ENCODE peak calls at places on chromosomes 3 and 15, in five cellular contexts. Z, Y, P, T and L are unnamed samples.
A peak's percentile ranks its signal among the peaks of the same experiment; 100 is the strongest.

GRCh38 chr3:10205461-10206165 is 40.9 kb downstream of the IRAK2 start:
- DNase-seq in Z (peak; percentile 97), Y (peak; percentile 66), P (no peak), T (no peak), L (no peak)

GRCh38 chr3:53597136-53597915 is 102.9 kb downstream of the CACNA1D start:
- DNase-seq in Z (no peak), Y (no peak), P (no peak), T (no peak), L (no peak)

GRCh38 chr15:62816342-62817059 is 226.0 kb upstream of the TPM1 start:
- DNase-seq in Z (no peak), Y (no peak), P (no peak), T (no peak), L (no peak)

GRCh38 chr15:37765809-37766208 is 168.6 kb upstream of the TMCO5A start:
- DNase-seq in Z (peak; percentile 49), Y (peak; percentile 43), P (no peak), T (no peak), L (peak; percentile 9)

GRCh38 chr15:73305331-73306211 is 63.2 kb downstream of the HCN4 start:
- DNase-seq in Z (peak; percentile 81), Y (peak; percentile 90), P (no peak), T (no peak), L (peak; percentile 76)

GRCh38 chr15:87604857-87605446 is 651.6 kb downstream of the NTRK3 start:
- DNase-seq in Z (no peak), Y (peak; percentile 46), P (no peak), T (no peak), L (peak; percentile 15)

GRCh38 chr15:63491979-63492378 is 12.4 kb upstream of the USP3 start:
- DNase-seq in Z (peak; percentile 40), Y (peak; percentile 94), P (no peak), T (no peak), L (no peak)

GRCh38 chr15:77398927-77399326 is 21.0 kb downstream of the PEAK1 start:
- DNase-seq in Z (no peak), Y (no peak), P (no peak), T (no peak), L (no peak)

GRCh38 chr15:29822100-29822684 is at the start of gene TJP1:
- DNase-seq in Z (peak; percentile 92), Y (peak; percentile 85), P (peak; percentile 66), T (peak; percentile 89), L (no peak)

GRCh38 chr3:14451844-14452533 is 49.6 kb downstream of the SLC6A6 start:
- DNase-seq in Z (peak; percentile 95), Y (peak; percentile 89), P (no peak), T (peak; percentile 71), L (no peak)

GRCh38 chr15:60682115-60682514 is 203.2 kb upstream of the ICE2 start:
- DNase-seq in Z (peak; percentile 76), Y (peak; percentile 43), P (no peak), T (no peak), L (peak; percentile 42)

DNA sequence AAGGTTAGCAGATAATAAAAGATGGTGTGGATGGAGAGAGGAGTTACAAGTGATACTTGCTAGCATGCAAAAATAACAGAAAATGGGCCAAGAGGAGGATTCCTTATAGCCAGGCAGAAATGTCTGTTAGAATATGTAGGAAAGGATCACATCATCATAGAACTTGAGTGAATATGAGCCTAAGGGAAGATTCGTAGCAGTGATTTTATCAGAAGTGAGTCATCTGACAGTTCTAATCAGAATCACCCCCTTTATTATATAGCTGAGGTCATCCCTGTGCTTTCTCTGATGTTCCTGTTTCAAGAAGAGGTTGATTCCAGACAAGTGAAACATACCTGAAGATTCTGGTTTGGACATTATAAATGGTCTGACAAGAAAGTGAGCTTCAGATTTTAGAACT is 22.9 kb downstream of the EXOG start:
- DNase-seq in Z (peak; percentile 82), Y (no peak), P (no peak), T (no peak), L (no peak)
- H3K4me3 ChIP-seq in Z (no peak overlapping the region), Y (no peak overlapping the region), P (no peak overlapping the region), T (no peak overlapping the region), L (no peak overlapping the region)

DNA sequence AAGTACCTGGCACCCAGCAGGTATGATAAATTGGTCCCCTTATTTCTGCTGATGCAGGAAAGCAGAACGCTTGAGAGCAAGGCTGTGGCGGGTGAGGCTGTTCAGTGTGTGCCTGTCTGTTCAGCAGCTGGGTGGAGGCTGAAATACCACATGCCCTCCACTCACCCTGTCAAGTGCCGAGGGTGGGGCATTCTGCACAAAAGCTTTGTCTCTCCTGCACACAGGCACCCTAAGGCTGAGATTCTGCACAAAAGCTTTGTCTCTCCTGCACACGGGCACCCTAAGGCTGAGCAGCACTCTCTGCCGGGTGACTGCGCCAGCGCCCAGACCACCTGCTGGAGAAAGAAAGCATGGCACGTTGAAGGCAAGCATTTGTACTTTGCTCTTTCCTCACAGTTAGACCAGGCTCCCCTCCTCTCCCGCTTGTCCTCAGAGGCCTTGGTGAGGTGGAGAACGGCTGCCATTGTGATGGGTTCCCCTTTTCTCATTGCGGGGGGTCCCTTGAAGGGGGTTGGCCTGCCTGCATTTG is 97.5 kb downstream of the BDH1 start:
- DNase-seq in Z (no peak), Y (peak; percentile 43), P (no peak), T (no peak), L (peak; percentile 16)
- TF ChIP-seq CTCF in Z (peak; percentile 12), Y (peak; percentile 61), P (no peak), T (no peak), L (peak; percentile 19)

GRCh38 chr15:50109086-50109987 is 9.7 kb downstream of the ATP8B4 start:
- DNase-seq in Z (peak; percentile 65), Y (peak; percentile 53), P (no peak), T (no peak), L (peak; percentile 15)

GRCh38 chr15:50114381-50114780 is 4.7 kb downstream of the ATP8B4 start:
- DNase-seq in Z (no peak), Y (no peak), P (no peak), T (peak; percentile 82), L (no peak)

GRCh38 chr15:50112488-50113186 is 6.4 kb downstream of the ATP8B4 start:
- DNase-seq in Z (no peak), Y (no peak), P (no peak), T (peak; percentile 62), L (no peak)

GRCh38 chr15:50116477-50116876 is 2.6 kb downstream of the ATP8B4 start:
- DNase-seq in Z (peak; percentile 64), Y (peak; percentile 41), P (no peak), T (no peak), L (peak; percentile 41)

DNA sequence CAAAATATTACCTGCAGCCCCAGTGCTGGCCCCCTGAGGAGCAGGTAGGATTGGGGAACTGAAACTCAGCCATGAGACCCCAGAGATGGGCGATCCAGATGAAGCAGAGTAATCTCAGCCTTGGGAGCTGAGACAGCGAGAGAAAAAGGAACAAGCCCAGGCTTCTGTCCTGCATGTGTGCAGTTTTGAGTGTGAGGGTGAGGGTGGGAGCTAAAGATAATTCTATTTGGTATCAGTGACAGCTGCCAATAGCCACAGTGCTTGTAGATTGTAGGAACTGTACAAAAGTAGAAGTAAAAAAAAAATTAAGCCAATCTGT is 5.9 kb downstream of the ATP8B4 start:
- DNase-seq in Z (no peak), Y (no peak), P (no peak), T (no peak), L (no peak)
- H3K4me3 ChIP-seq in Z (no peak overlapping the region), Y (no peak overlapping the region), P (no peak overlapping the region), T (no peak overlapping the region), L (no peak overlapping the region)

DNA sequence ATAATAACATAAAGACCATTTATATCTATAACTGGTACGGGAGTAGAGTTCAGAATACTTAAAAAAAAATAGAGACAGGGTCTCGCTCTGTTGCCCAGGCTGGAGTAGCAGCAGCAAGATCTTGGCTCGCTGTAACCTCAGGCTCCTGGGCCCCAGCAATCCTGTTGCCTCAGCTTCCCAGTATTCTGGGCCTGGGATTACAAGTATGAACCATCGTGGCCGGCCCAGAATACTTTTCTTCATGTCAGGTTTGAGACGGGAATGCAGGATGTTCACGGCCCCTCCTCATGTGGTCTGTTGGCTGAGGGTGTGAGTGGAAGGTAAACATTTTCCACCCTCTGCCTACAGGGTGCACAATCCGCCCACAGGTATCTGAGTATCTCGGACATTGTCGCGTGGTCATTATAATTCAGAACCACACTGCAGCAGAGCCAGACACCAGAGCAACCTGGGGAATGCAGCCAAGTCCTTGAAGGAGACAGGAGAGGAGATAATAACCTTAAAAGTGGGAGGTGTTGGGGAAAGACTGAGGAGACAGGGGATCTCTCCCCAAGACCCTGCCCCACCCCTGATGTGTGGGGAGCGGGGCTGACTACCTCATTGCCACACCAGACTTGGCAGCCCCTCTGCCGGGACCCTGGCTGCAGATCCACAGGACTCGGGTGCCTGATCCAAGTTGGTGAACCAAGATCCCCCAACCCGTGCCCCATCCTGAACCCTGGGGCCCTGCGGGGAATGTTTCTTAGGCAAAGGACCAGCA is 106.8 kb downstream of the ADCY5 start:
- DNase-seq in Z (no peak), Y (no peak), P (no peak), T (no peak), L (no peak)
- TF ChIP-seq CTCF in Z (no peak), Y (no peak), P (no peak), T (no peak), L (no peak)

DNA sequence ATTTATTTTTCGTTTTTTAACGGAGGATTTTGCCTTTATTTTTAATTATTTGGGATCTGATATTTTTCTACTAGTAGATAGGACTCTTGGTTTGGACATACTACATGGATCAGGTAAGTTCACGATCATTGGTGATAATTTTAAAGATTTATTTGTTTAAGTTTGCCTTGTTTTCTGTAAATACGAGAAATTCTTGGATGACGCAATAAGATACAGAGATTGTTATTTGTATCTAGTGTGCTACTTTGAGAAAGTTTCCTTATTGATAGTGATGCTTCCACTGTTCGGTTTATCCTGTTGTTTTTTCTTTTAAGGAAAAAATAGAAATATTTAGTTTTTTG is 558 bp downstream of the CHD2 start:
- DNase-seq in Z (no peak), Y (no peak), P (no peak), T (no peak), L (no peak)
- H3K4me3 ChIP-seq in Z (peak overlapping the region; percentile 77), Y (peak overlapping the region; percentile 66), P (peak overlapping the region; percentile 73), T (peak overlapping the region; percentile 62), L (peak overlapping the region; percentile 86)